ENCODE peak calls at places on chromosomes 12 and 14, in five cellular contexts. I is hypothalamus, S is tibial artery, B is RPMI7951, V is NCI-H774. T is an unnamed sample.

GRCh38 chr12:45762185-45763110 is 32.9 kb downstream of the ARID2 start:
- DNase-seq in I (no peak), S (no peak), B (peak), V (peak), T (peak)

GRCh38 chr14:73759183-73759713 is 45.1 kb upstream of the PNMA1 start:
- DNase-seq in I (peak), S (peak), B (peak), V (no peak), T (no peak)

GRCh38 chr12:111596985-111597730 is 2.0 kb downstream of the ATXN2 start:
- DNase-seq in I (no peak), S (peak), B (peak), V (peak), T (peak)

GRCh38 chr14:94345344-94346072 is 22.4 kb upstream of the SERPINA6 start:
- DNase-seq in I (no peak), S (no peak), B (peak), V (no peak), T (peak)

GRCh38 chr14:61950340-61950739 is 188.1 kb downstream of the SNAPC1 start:
- DNase-seq in I (no peak), S (no peak), B (peak), V (no peak), T (no peak)

GRCh38 chr12:54360717-54361456 is 3.4 kb downstream of the GPR84 start:
- DNase-seq in I (peak), S (no peak), B (peak), V (peak), T (peak)

GRCh38 chr12:104670439-104671406 is 214.0 kb downstream of the CHST11 start:
- DNase-seq in I (no peak), S (no peak), B (peak), V (no peak), T (no peak)

GRCh38 chr12:50734409-50735263 is 29.3 kb upstream of the ATF1 start:
- DNase-seq in I (no peak), S (no peak), B (peak), V (peak), T (peak)